ENCODE peak calls at places on chromosomes 2 and 18, in seven cellular contexts. E, K, D, L, N, A and C are unnamed samples.

GRCh38 chr2:67616749-67617148 is 219.6 kb downstream of the ETAA1 start:
- DNase-seq in L (no peak), K (no peak), E (no peak), N (peak; percentile 86), D (no peak), A (no peak), C (peak; percentile 57)

GRCh38 chr2:68736086-68736485 is 1.5 kb downstream of the ARHGAP25 start:
- DNase-seq in K (no peak), L (no peak), A (no peak), E (no peak), N (no peak), D (no peak), C (no peak)

GRCh38 chr18:12302391-12303147 is 5.5 kb upstream of the TUBB6 start:
- DNase-seq in N (no peak), K (no peak), E (no peak), L (no peak), A (no peak), D (no peak), C (no peak)

GRCh38 chr2:168396131-168396530 is 59.9 kb upstream of the CERS6 start:
- DNase-seq in D (no peak), E (no peak), K (no peak), N (peak; percentile 14), A (no peak), L (no peak), C (no peak)

GRCh38 chr18:74840492-74841167 is 243.0 kb downstream of the ZNF407 start:
- DNase-seq in D (no peak), N (peak; percentile 36), E (peak; percentile 12), K (no peak), A (peak; percentile 11), L (no peak), C (peak; percentile 77)

GRCh38 chr2:144320491-144320890 is 199.4 kb downstream of the ZEB2 start:
- DNase-seq in L (no peak), E (peak; percentile 52), A (peak; percentile 70), N (peak; percentile 49), K (peak; percentile 36), D (no peak), C (peak; percentile 61)

GRCh38 chr2:79638943-79639342 is 126.1 kb downstream of the CTNNA2 start:
- DNase-seq in E (no peak), A (no peak), L (no peak), K (no peak), D (no peak), N (no peak), C (no peak)

GRCh38 chr2:42967959-42968674 is 175.7 kb upstream of the HAAO start:
- DNase-seq in N (peak; percentile 96), A (no peak), D (no peak), L (no peak), E (no peak), K (no peak), C (peak; percentile 97)

GRCh38 chr2:133053541-133053940 is 383.5 kb upstream of the LYPD1 start:
- DNase-seq in L (no peak), D (no peak), A (no peak), E (no peak), N (no peak), K (no peak), C (no peak)